ENCODE peak calls at places on chromosomes 6 and 20, in ten cellular contexts. One of them, this sample, is unnamed.

GRCh38 chr6:86730216-86730615 is 207.1 kb upstream of the HTR1E start:
- DNase-seq in Peyer's patch: no peak
- DNase-seq in fibroblast of mammary gland: no peak
- DNase-seq in iPS DF 6.9: no peak
- DNase-seq in mucosa of descending colon: no peak
- DNase-seq in tibial nerve: no peak
- DNase-seq in bronchial epithelial cell: peak
- DNase-seq in CD8-positive, alpha-beta T cell: no peak
- DNase-seq in CD4-positive, alpha-beta memory T cell: no peak
- DNase-seq in sigmoid colon: no peak
- DNase-seq in this sample: no peak

GRCh38 chr20:45095753-45096371 is 5.1 kb downstream of the KCNS1 start:
- DNase-seq in Peyer's patch: no peak
- DNase-seq in fibroblast of mammary gland: peak
- DNase-seq in iPS DF 6.9: peak
- DNase-seq in mucosa of descending colon: no peak
- DNase-seq in tibial nerve: peak
- DNase-seq in bronchial epithelial cell: peak
- DNase-seq in CD8-positive, alpha-beta T cell: peak
- DNase-seq in CD4-positive, alpha-beta memory T cell: peak
- DNase-seq in sigmoid colon: no peak
- DNase-seq in this sample: peak

GRCh38 chr6:147103641-147104040 is 100.6 kb upstream of the STXBP5 start:
- DNase-seq in Peyer's patch: no peak
- DNase-seq in fibroblast of mammary gland: no peak
- DNase-seq in iPS DF 6.9: no peak
- DNase-seq in mucosa of descending colon: no peak
- DNase-seq in tibial nerve: no peak
- DNase-seq in bronchial epithelial cell: no peak
- DNase-seq in CD8-positive, alpha-beta T cell: no peak
- DNase-seq in CD4-positive, alpha-beta memory T cell: no peak
- DNase-seq in sigmoid colon: no peak
- DNase-seq in this sample: no peak

GRCh38 chr20:38320221-38320620 is 16.3 kb downstream of the BPI start:
- DNase-seq in Peyer's patch: no peak
- DNase-seq in fibroblast of mammary gland: no peak
- DNase-seq in iPS DF 6.9: no peak
- DNase-seq in mucosa of descending colon: no peak
- DNase-seq in tibial nerve: no peak
- DNase-seq in bronchial epithelial cell: no peak
- DNase-seq in CD8-positive, alpha-beta T cell: no peak
- DNase-seq in CD4-positive, alpha-beta memory T cell: no peak
- DNase-seq in sigmoid colon: no peak
- DNase-seq in this sample: no peak

GRCh38 chr6:112251170-112251945 is 3.0 kb downstream of the LAMA4 start:
- DNase-seq in Peyer's patch: no peak
- DNase-seq in fibroblast of mammary gland: peak
- DNase-seq in iPS DF 6.9: no peak
- DNase-seq in mucosa of descending colon: no peak
- DNase-seq in tibial nerve: peak
- DNase-seq in bronchial epithelial cell: no peak
- DNase-seq in CD8-positive, alpha-beta T cell: no peak
- DNase-seq in CD4-positive, alpha-beta memory T cell: no peak
- DNase-seq in sigmoid colon: peak
- DNase-seq in this sample: no peak

GRCh38 chr6:125670586-125670985 is 78.8 kb upstream of the HEY2 start:
- DNase-seq in Peyer's patch: no peak
- DNase-seq in fibroblast of mammary gland: no peak
- DNase-seq in iPS DF 6.9: no peak
- DNase-seq in mucosa of descending colon: no peak
- DNase-seq in tibial nerve: no peak
- DNase-seq in bronchial epithelial cell: peak
- DNase-seq in CD8-positive, alpha-beta T cell: no peak
- DNase-seq in CD4-positive, alpha-beta memory T cell: no peak
- DNase-seq in sigmoid colon: peak
- DNase-seq in this sample: no peak

GRCh38 chr6:105428342-105428957 is 25.6 kb upstream of the PREP start:
- DNase-seq in Peyer's patch: no peak
- DNase-seq in fibroblast of mammary gland: peak
- DNase-seq in iPS DF 6.9: no peak
- DNase-seq in mucosa of descending colon: no peak
- DNase-seq in tibial nerve: peak
- DNase-seq in bronchial epithelial cell: peak
- DNase-seq in CD8-positive, alpha-beta T cell: no peak
- DNase-seq in CD4-positive, alpha-beta memory T cell: no peak
- DNase-seq in sigmoid colon: no peak
- DNase-seq in this sample: no peak

GRCh38 chr6:55713411-55713810 is 134.4 kb upstream of the HMGCLL1 start:
- DNase-seq in Peyer's patch: no peak
- DNase-seq in fibroblast of mammary gland: peak
- DNase-seq in iPS DF 6.9: no peak
- DNase-seq in mucosa of descending colon: no peak
- DNase-seq in tibial nerve: no peak
- DNase-seq in bronchial epithelial cell: peak
- DNase-seq in CD8-positive, alpha-beta T cell: no peak
- DNase-seq in CD4-positive, alpha-beta memory T cell: no peak
- DNase-seq in sigmoid colon: no peak
- DNase-seq in this sample: no peak

GRCh38 chr6:112839525-112839961 is 492.4 kb downstream of the RFPL4B start:
- DNase-seq in Peyer's patch: no peak
- DNase-seq in fibroblast of mammary gland: peak
- DNase-seq in iPS DF 6.9: no peak
- DNase-seq in mucosa of descending colon: no peak
- DNase-seq in tibial nerve: no peak
- DNase-seq in bronchial epithelial cell: peak
- DNase-seq in CD8-positive, alpha-beta T cell: no peak
- DNase-seq in CD4-positive, alpha-beta memory T cell: no peak
- DNase-seq in sigmoid colon: no peak
- DNase-seq in this sample: no peak

GRCh38 chr6:119261944-119262284 is 87.6 kb downstream of the MAN1A1 start:
- DNase-seq in Peyer's patch: no peak
- DNase-seq in fibroblast of mammary gland: no peak
- DNase-seq in iPS DF 6.9: no peak
- DNase-seq in mucosa of descending colon: no peak
- DNase-seq in tibial nerve: no peak
- DNase-seq in bronchial epithelial cell: no peak
- DNase-seq in CD8-positive, alpha-beta T cell: no peak
- DNase-seq in CD4-positive, alpha-beta memory T cell: no peak
- DNase-seq in sigmoid colon: no peak
- DNase-seq in this sample: no peak

GRCh38 chr6:123589317-123589716 is 47.4 kb downstream of the TRDN start:
- DNase-seq in Peyer's patch: no peak
- DNase-seq in fibroblast of mammary gland: no peak
- DNase-seq in iPS DF 6.9: no peak
- DNase-seq in mucosa of descending colon: no peak
- DNase-seq in tibial nerve: no peak
- DNase-seq in bronchial epithelial cell: no peak
- DNase-seq in CD8-positive, alpha-beta T cell: no peak
- DNase-seq in CD4-positive, alpha-beta memory T cell: no peak
- DNase-seq in sigmoid colon: no peak
- DNase-seq in this sample: no peak

GRCh38 chr20:45969712-45970634 is 2.0 kb downstream of the ZNF335 start:
- DNase-seq in Peyer's patch: peak
- DNase-seq in fibroblast of mammary gland: peak
- DNase-seq in iPS DF 6.9: peak
- DNase-seq in mucosa of descending colon: no peak
- DNase-seq in tibial nerve: no peak
- DNase-seq in bronchial epithelial cell: peak
- DNase-seq in CD8-positive, alpha-beta T cell: no peak
- DNase-seq in CD4-positive, alpha-beta memory T cell: peak
- DNase-seq in sigmoid colon: peak
- DNase-seq in this sample: peak

GRCh38 chr6:129494099-129494498 is 215.9 kb downstream of the ARHGAP18 start:
- DNase-seq in Peyer's patch: no peak
- DNase-seq in fibroblast of mammary gland: peak
- DNase-seq in iPS DF 6.9: no peak
- DNase-seq in mucosa of descending colon: no peak
- DNase-seq in tibial nerve: no peak
- DNase-seq in bronchial epithelial cell: no peak
- DNase-seq in CD8-positive, alpha-beta T cell: no peak
- DNase-seq in CD4-positive, alpha-beta memory T cell: no peak
- DNase-seq in sigmoid colon: no peak
- DNase-seq in this sample: no peak

GRCh38 chr6:143964667-143965066 is 43.4 kb downstream of the PLAGL1 start:
- DNase-seq in Peyer's patch: no peak
- DNase-seq in fibroblast of mammary gland: no peak
- DNase-seq in iPS DF 6.9: no peak
- DNase-seq in mucosa of descending colon: no peak
- DNase-seq in tibial nerve: no peak
- DNase-seq in bronchial epithelial cell: no peak
- DNase-seq in CD8-positive, alpha-beta T cell: no peak
- DNase-seq in CD4-positive, alpha-beta memory T cell: no peak
- DNase-seq in sigmoid colon: no peak
- DNase-seq in this sample: no peak

GRCh38 chr6:30700340-30700739 is 9.6 kb upstream of the NRM start:
- DNase-seq in Peyer's patch: no peak
- DNase-seq in fibroblast of mammary gland: no peak
- DNase-seq in iPS DF 6.9: no peak
- DNase-seq in mucosa of descending colon: peak
- DNase-seq in tibial nerve: no peak
- DNase-seq in bronchial epithelial cell: peak
- DNase-seq in CD8-positive, alpha-beta T cell: no peak
- DNase-seq in CD4-positive, alpha-beta memory T cell: no peak
- DNase-seq in sigmoid colon: no peak
- DNase-seq in this sample: no peak

GRCh38 chr6:157609117-157609516 is 213.9 kb upstream of the SNX9 start:
- DNase-seq in Peyer's patch: no peak
- DNase-seq in fibroblast of mammary gland: no peak
- DNase-seq in iPS DF 6.9: no peak
- DNase-seq in mucosa of descending colon: no peak
- DNase-seq in tibial nerve: no peak
- DNase-seq in bronchial epithelial cell: no peak
- DNase-seq in CD8-positive, alpha-beta T cell: no peak
- DNase-seq in CD4-positive, alpha-beta memory T cell: no peak
- DNase-seq in sigmoid colon: no peak
- DNase-seq in this sample: no peak
- H3K4me3 ChIP-seq in Peyer's patch: no peak
- H3K4me3 ChIP-seq in fibroblast of mammary gland: no peak
- H3K4me3 ChIP-seq in iPS DF 6.9: no peak
- H3K4me3 ChIP-seq in mucosa of descending colon: no peak
- H3K4me3 ChIP-seq in tibial nerve: no peak
- H3K4me3 ChIP-seq in bronchial epithelial cell: no peak
- H3K4me3 ChIP-seq in CD8-positive, alpha-beta T cell: no peak
- H3K4me3 ChIP-seq in CD4-positive, alpha-beta memory T cell: no peak
- H3K4me3 ChIP-seq in sigmoid colon: no peak
- H3K4me3 ChIP-seq in this sample: no peak

GRCh38 chr6:132673376-132674094 is 14.6 kb upstream of the TAAR1 start:
- DNase-seq in Peyer's patch: peak
- DNase-seq in fibroblast of mammary gland: no peak
- DNase-seq in iPS DF 6.9: no peak
- DNase-seq in mucosa of descending colon: no peak
- DNase-seq in tibial nerve: no peak
- DNase-seq in bronchial epithelial cell: no peak
- DNase-seq in CD8-positive, alpha-beta T cell: no peak
- DNase-seq in CD4-positive, alpha-beta memory T cell: no peak
- DNase-seq in sigmoid colon: no peak
- DNase-seq in this sample: no peak

GRCh38 chr6:132675002-132675401 is 16.0 kb upstream of the TAAR1 start:
- DNase-seq in Peyer's patch: no peak
- DNase-seq in fibroblast of mammary gland: no peak
- DNase-seq in iPS DF 6.9: no peak
- DNase-seq in mucosa of descending colon: no peak
- DNase-seq in tibial nerve: no peak
- DNase-seq in bronchial epithelial cell: no peak
- DNase-seq in CD8-positive, alpha-beta T cell: no peak
- DNase-seq in CD4-positive, alpha-beta memory T cell: no peak
- DNase-seq in sigmoid colon: no peak
- DNase-seq in this sample: no peak

GRCh38 chr6:132669690-132670291 is 10.8 kb upstream of the TAAR1 start:
- DNase-seq in Peyer's patch: no peak
- DNase-seq in fibroblast of mammary gland: peak
- DNase-seq in iPS DF 6.9: no peak
- DNase-seq in mucosa of descending colon: no peak
- DNase-seq in tibial nerve: no peak
- DNase-seq in bronchial epithelial cell: peak
- DNase-seq in CD8-positive, alpha-beta T cell: no peak
- DNase-seq in CD4-positive, alpha-beta memory T cell: peak
- DNase-seq in sigmoid colon: no peak
- DNase-seq in this sample: no peak

GRCh38 chr6:132675749-132676148 is 16.8 kb upstream of the TAAR1 start:
- DNase-seq in Peyer's patch: no peak
- DNase-seq in fibroblast of mammary gland: no peak
- DNase-seq in iPS DF 6.9: no peak
- DNase-seq in mucosa of descending colon: no peak
- DNase-seq in tibial nerve: no peak
- DNase-seq in bronchial epithelial cell: peak
- DNase-seq in CD8-positive, alpha-beta T cell: no peak
- DNase-seq in CD4-positive, alpha-beta memory T cell: no peak
- DNase-seq in sigmoid colon: no peak
- DNase-seq in this sample: no peak

DNA sequence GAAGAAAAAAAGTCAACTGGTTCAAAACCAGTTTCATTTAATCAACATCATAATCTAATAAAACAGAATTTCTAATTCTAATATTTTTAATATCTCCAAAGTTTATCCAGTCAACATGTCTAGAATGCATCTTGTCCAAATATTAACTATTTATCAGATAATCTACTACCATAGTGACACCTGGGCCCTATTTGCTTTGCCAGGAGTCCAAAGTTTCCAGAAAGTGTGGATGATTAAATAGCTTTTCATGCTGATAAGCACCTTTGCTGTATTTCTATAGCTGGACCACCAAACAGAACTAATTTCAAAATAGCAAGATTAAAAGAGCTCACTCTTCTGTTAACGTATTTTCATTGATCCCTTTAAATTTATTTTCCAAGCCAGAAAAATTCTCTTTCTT is 12.3 kb upstream of the TAAR1 start:
- DNase-seq in Peyer's patch: no peak
- DNase-seq in fibroblast of mammary gland: no peak
- DNase-seq in iPS DF 6.9: no peak
- DNase-seq in mucosa of descending colon: no peak
- DNase-seq in tibial nerve: no peak
- DNase-seq in bronchial epithelial cell: no peak
- DNase-seq in CD8-positive, alpha-beta T cell: no peak
- DNase-seq in CD4-positive, alpha-beta memory T cell: no peak
- DNase-seq in sigmoid colon: no peak
- DNase-seq in this sample: no peak
- H3K4me3 ChIP-seq in Peyer's patch: no peak
- H3K4me3 ChIP-seq in fibroblast of mammary gland: no peak
- H3K4me3 ChIP-seq in iPS DF 6.9: no peak
- H3K4me3 ChIP-seq in mucosa of descending colon: no peak
- H3K4me3 ChIP-seq in tibial nerve: no peak
- H3K4me3 ChIP-seq in bronchial epithelial cell: no peak
- H3K4me3 ChIP-seq in CD8-positive, alpha-beta T cell: no peak
- H3K4me3 ChIP-seq in CD4-positive, alpha-beta memory T cell: no peak
- H3K4me3 ChIP-seq in sigmoid colon: no peak
- H3K4me3 ChIP-seq in this sample: no peak

GRCh38 chr6:13908955-13909381 is 15.8 kb upstream of the RNF182 start:
- DNase-seq in Peyer's patch: no peak
- DNase-seq in fibroblast of mammary gland: peak
- DNase-seq in iPS DF 6.9: no peak
- DNase-seq in mucosa of descending colon: no peak
- DNase-seq in tibial nerve: peak
- DNase-seq in bronchial epithelial cell: peak
- DNase-seq in CD8-positive, alpha-beta T cell: peak
- DNase-seq in CD4-positive, alpha-beta memory T cell: peak
- DNase-seq in sigmoid colon: peak
- DNase-seq in this sample: peak
- H3K4me3 ChIP-seq in Peyer's patch: no peak
- H3K4me3 ChIP-seq in fibroblast of mammary gland: no peak
- H3K4me3 ChIP-seq in iPS DF 6.9: no peak
- H3K4me3 ChIP-seq in mucosa of descending colon: no peak
- H3K4me3 ChIP-seq in tibial nerve: no peak
- H3K4me3 ChIP-seq in bronchial epithelial cell: no peak
- H3K4me3 ChIP-seq in CD8-positive, alpha-beta T cell: no peak
- H3K4me3 ChIP-seq in CD4-positive, alpha-beta memory T cell: no peak
- H3K4me3 ChIP-seq in sigmoid colon: no peak
- H3K4me3 ChIP-seq in this sample: no peak

GRCh38 chr6:116511424-116512131 is at the start of gene CALHM5:
- DNase-seq in Peyer's patch: no peak
- DNase-seq in fibroblast of mammary gland: peak
- DNase-seq in iPS DF 6.9: no peak
- DNase-seq in mucosa of descending colon: no peak
- DNase-seq in tibial nerve: peak
- DNase-seq in bronchial epithelial cell: peak
- DNase-seq in CD8-positive, alpha-beta T cell: no peak
- DNase-seq in CD4-positive, alpha-beta memory T cell: no peak
- DNase-seq in sigmoid colon: peak
- DNase-seq in this sample: peak
- H3K4me3 ChIP-seq in Peyer's patch: peak
- H3K4me3 ChIP-seq in fibroblast of mammary gland: peak
- H3K4me3 ChIP-seq in iPS DF 6.9: no peak
- H3K4me3 ChIP-seq in mucosa of descending colon: no peak
- H3K4me3 ChIP-seq in tibial nerve: peak
- H3K4me3 ChIP-seq in bronchial epithelial cell: no peak
- H3K4me3 ChIP-seq in CD8-positive, alpha-beta T cell: no peak
- H3K4me3 ChIP-seq in CD4-positive, alpha-beta memory T cell: no peak
- H3K4me3 ChIP-seq in sigmoid colon: peak
- H3K4me3 ChIP-seq in this sample: no peak